ENCODE peak calls at places on chromosomes 11 and 22, in four cellular contexts. One of them, this sample, is unnamed.

GRCh38 chr22:24359452-24360120 is 67.8 kb upstream of the ADORA2A start:
- DNase-seq in stomach: no peak
- DNase-seq in tibial nerve: no peak
- DNase-seq in A549: no peak
- DNase-seq in this sample: no peak

GRCh38 chr11:116170526-116171120 is 602.2 kb downstream of the BUD13 start:
- DNase-seq in stomach: no peak
- DNase-seq in tibial nerve: no peak
- DNase-seq in A549: no peak
- DNase-seq in this sample: peak

GRCh38 chr11:66329165-66329673 is 7.0 kb downstream of the RIN1 start:
- DNase-seq in stomach: no peak
- DNase-seq in tibial nerve: no peak
- DNase-seq in A549: no peak
- DNase-seq in this sample: no peak

GRCh38 chr11:73321342-73322110 is 13.4 kb downstream of the ARHGEF17 start:
- DNase-seq in stomach: no peak
- DNase-seq in tibial nerve: no peak
- DNase-seq in A549: no peak
- DNase-seq in this sample: no peak

GRCh38 chr11:106087815-106088435 is 10.5 kb downstream of the AASDHPPT start:
- DNase-seq in stomach: peak
- DNase-seq in tibial nerve: peak
- DNase-seq in A549: no peak
- DNase-seq in this sample: peak

GRCh38 chr11:10304495-10305261 is at the start of gene ADM:
- DNase-seq in stomach: peak
- DNase-seq in tibial nerve: peak
- DNase-seq in A549: peak
- DNase-seq in this sample: peak

GRCh38 chr11:2440646-2441045 is 3.7 kb downstream of the TRPM5 start:
- DNase-seq in stomach: no peak
- DNase-seq in tibial nerve: no peak
- DNase-seq in A549: no peak
- DNase-seq in this sample: no peak

GRCh38 chr11:129613076-129613475 is 202.6 kb upstream of the TMEM45B start:
- DNase-seq in stomach: no peak
- DNase-seq in tibial nerve: no peak
- DNase-seq in A549: no peak
- DNase-seq in this sample: no peak

GRCh38 chr11:19367051-19367709 is 126.4 kb upstream of the E2F8 start:
- DNase-seq in stomach: no peak
- DNase-seq in tibial nerve: no peak
- DNase-seq in A549: no peak
- DNase-seq in this sample: no peak

GRCh38 chr11:102666331-102666957 is 39.1 kb downstream of the MMP27 start:
- DNase-seq in stomach: no peak
- DNase-seq in tibial nerve: no peak
- DNase-seq in A549: peak
- DNase-seq in this sample: peak

GRCh38 chr11:45704133-45704532 is 38.7 kb upstream of the CHST1 start:
- DNase-seq in stomach: no peak
- DNase-seq in tibial nerve: no peak
- DNase-seq in A549: no peak
- DNase-seq in this sample: no peak

GRCh38 chr11:119065369-119065768 is 2.2 kb upstream of the VPS11 start:
- DNase-seq in stomach: no peak
- DNase-seq in tibial nerve: no peak
- DNase-seq in A549: peak
- DNase-seq in this sample: peak

GRCh38 chr22:19773470-19774040 is 13.0 kb downstream of the TBX1 start:
- DNase-seq in stomach: no peak
- DNase-seq in tibial nerve: no peak
- DNase-seq in A549: no peak
- DNase-seq in this sample: no peak

GRCh38 chr22:46241397-46242007 is 8.6 kb downstream of the CDPF1 start:
- DNase-seq in stomach: no peak
- DNase-seq in tibial nerve: no peak
- DNase-seq in A549: no peak
- DNase-seq in this sample: peak

GRCh38 chr11:73397468-73398131 is 21.4 kb downstream of the RELT start:
- DNase-seq in stomach: no peak
- DNase-seq in tibial nerve: peak
- DNase-seq in A549: no peak
- DNase-seq in this sample: no peak

GRCh38 chr11:69828971-69829344 is 9.7 kb upstream of the FGF3 start:
- DNase-seq in stomach: no peak
- DNase-seq in tibial nerve: no peak
- DNase-seq in A549: no peak
- DNase-seq in this sample: no peak

GRCh38 chr22:29870574-29870973 is 12.4 kb upstream of the MTMR3 start:
- DNase-seq in stomach: no peak
- DNase-seq in tibial nerve: no peak
- DNase-seq in A549: no peak
- DNase-seq in this sample: no peak

GRCh38 chr11:135033545-135033944 is 621.5 kb upstream of the B3GAT1 start:
- DNase-seq in stomach: no peak
- DNase-seq in tibial nerve: no peak
- DNase-seq in A549: no peak
- DNase-seq in this sample: no peak

GRCh38 chr11:119854521-119854920 is 125.5 kb upstream of the NECTIN1 start:
- DNase-seq in stomach: peak
- DNase-seq in tibial nerve: no peak
- DNase-seq in A549: no peak
- DNase-seq in this sample: no peak

GRCh38 chr11:87767615-87768014 is 407.6 kb downstream of the RAB38 start:
- DNase-seq in stomach: no peak
- DNase-seq in tibial nerve: no peak
- DNase-seq in A549: no peak
- DNase-seq in this sample: no peak

GRCh38 chr11:113401718-113402117 is 14.1 kb downstream of the ANKK1 start:
- DNase-seq in stomach: peak
- DNase-seq in tibial nerve: no peak
- DNase-seq in A549: peak
- DNase-seq in this sample: no peak

GRCh38 chr11:2419638-2420501 is 19.3 kb downstream of the TSSC4 start:
- DNase-seq in stomach: peak
- DNase-seq in tibial nerve: peak
- DNase-seq in A549: peak
- DNase-seq in this sample: peak

GRCh38 chr22:20283674-20284066 is 15.6 kb upstream of the RTN4R start:
- DNase-seq in stomach: no peak
- DNase-seq in tibial nerve: no peak
- DNase-seq in A549: no peak
- DNase-seq in this sample: no peak

GRCh38 chr22:39731881-39732555 is 161.5 kb downstream of the CACNA1I start:
- DNase-seq in stomach: no peak
- DNase-seq in tibial nerve: no peak
- DNase-seq in A549: no peak
- DNase-seq in this sample: no peak

GRCh38 chr22:26581769-26582168 is 8.2 kb downstream of the TPST2 start:
- DNase-seq in stomach: no peak
- DNase-seq in tibial nerve: no peak
- DNase-seq in A549: no peak
- DNase-seq in this sample: peak

GRCh38 chr22:48858121-48858520 is 969.6 kb downstream of the BRD1 start:
- DNase-seq in stomach: no peak
- DNase-seq in tibial nerve: no peak
- DNase-seq in A549: no peak
- DNase-seq in this sample: no peak

GRCh38 chr11:113377606-113378005 is 10.0 kb upstream of the ANKK1 start:
- DNase-seq in stomach: no peak
- DNase-seq in tibial nerve: no peak
- DNase-seq in A549: no peak
- DNase-seq in this sample: no peak

GRCh38 chr11:67056640-67057409 is at the start of gene RHOD:
- DNase-seq in stomach: peak
- DNase-seq in tibial nerve: no peak
- DNase-seq in A549: no peak
- DNase-seq in this sample: no peak

GRCh38 chr11:61812736-61813411 is 3.9 kb downstream of the FADS1 start:
- DNase-seq in stomach: no peak
- DNase-seq in tibial nerve: no peak
- DNase-seq in A549: no peak
- DNase-seq in this sample: peak

GRCh38 chr22:43867839-43868652 is 5.7 kb upstream of the SULT4A1 start:
- DNase-seq in stomach: peak
- DNase-seq in tibial nerve: no peak
- DNase-seq in A549: peak
- DNase-seq in this sample: peak

GRCh38 chr11:97544401-97544800 is 1154.6 kb downstream of the JRKL start:
- DNase-seq in stomach: no peak
- DNase-seq in tibial nerve: no peak
- DNase-seq in A549: no peak
- DNase-seq in this sample: no peak

GRCh38 chr11:65132988-65133700 is 1.2 kb downstream of the SYVN1 start:
- DNase-seq in stomach: peak
- DNase-seq in tibial nerve: no peak
- DNase-seq in A549: peak
- DNase-seq in this sample: peak

GRCh38 chr11:106708348-106708747 is 309.9 kb downstream of the GUCY1A2 start:
- DNase-seq in stomach: no peak
- DNase-seq in tibial nerve: no peak
- DNase-seq in A549: no peak
- DNase-seq in this sample: no peak

GRCh38 chr11:93487032-93487483 is 56.1 kb downstream of the SMCO4 start:
- DNase-seq in stomach: no peak
- DNase-seq in tibial nerve: no peak
- DNase-seq in A549: no peak
- DNase-seq in this sample: no peak

GRCh38 chr22:47337161-47337621 is 574.7 kb downstream of the TBC1D22A start:
- DNase-seq in stomach: no peak
- DNase-seq in tibial nerve: no peak
- DNase-seq in A549: peak
- DNase-seq in this sample: no peak
- TF ChIP-seq POLR2A in stomach: no peak
- TF ChIP-seq POLR2A in tibial nerve: no peak
- TF ChIP-seq POLR2A in A549: no peak
- TF ChIP-seq POLR2A in this sample: no peak

DNA sequence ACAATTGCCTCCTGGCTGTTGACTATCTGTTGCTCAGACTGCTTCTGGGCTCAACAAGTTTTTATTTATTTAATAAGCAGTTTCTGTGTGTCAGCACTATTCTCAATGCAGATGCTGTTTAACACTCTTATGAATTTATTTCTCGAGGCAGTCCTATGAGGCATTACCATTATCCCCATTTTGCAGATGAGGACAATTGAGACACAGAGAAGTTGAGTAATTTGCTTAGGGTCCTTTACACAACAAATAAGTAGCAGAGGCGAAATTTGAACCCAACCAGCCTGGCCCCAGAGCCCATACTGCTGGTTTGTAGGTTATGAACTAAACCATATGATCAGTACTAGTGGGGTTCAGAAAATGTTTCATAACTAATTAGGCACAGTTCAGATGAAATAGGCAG is 58.7 kb downstream of the APIP start:
- DNase-seq in stomach: no peak
- DNase-seq in tibial nerve: no peak
- DNase-seq in A549: no peak
- DNase-seq in this sample: no peak
- TF ChIP-seq POLR2A in stomach: no peak
- TF ChIP-seq POLR2A in tibial nerve: no peak
- TF ChIP-seq POLR2A in A549: no peak
- TF ChIP-seq POLR2A in this sample: no peak

DNA sequence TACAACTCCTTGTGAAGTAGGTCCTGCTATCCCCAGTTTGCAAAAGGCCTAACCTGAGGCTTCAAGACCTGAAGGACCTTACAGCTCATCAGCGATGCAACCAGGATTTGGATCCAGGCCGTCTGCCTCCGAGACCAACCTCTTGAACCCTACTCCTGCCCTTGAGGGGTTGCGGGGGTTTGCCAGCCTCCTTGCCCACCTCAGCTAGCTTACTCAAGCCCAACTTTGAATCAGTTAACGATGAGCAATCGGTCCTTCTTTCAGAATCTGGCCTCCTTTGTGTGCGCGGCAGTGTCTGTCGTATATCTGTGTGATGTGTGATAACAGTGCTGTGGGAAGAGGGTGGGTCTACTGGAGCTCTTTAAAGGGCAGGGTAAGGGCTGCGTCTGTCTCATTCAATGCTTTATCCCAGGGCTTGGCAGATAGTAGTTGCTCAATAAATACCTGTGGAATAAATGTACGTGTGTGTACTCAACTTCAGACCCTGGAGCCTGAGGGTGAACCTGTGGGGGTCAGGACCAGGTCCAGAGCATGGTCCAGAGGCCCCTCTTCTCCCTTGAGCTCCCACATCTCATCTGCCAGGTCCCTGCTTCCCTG is 3.2 kb downstream of the CHRM1 start:
- DNase-seq in stomach: no peak
- DNase-seq in tibial nerve: no peak
- DNase-seq in A549: no peak
- DNase-seq in this sample: peak
- TF ChIP-seq POLR2A in stomach: no peak
- TF ChIP-seq POLR2A in tibial nerve: no peak
- TF ChIP-seq POLR2A in A549: no peak
- TF ChIP-seq POLR2A in this sample: no peak

GRCh38 chr11:207213-208176 is at the start of the genes BET1L and RIC8A:
- DNase-seq in stomach: peak
- DNase-seq in tibial nerve: peak
- DNase-seq in A549: peak
- DNase-seq in this sample: peak
- TF ChIP-seq POLR2A in stomach: no peak
- TF ChIP-seq POLR2A in tibial nerve: peak
- TF ChIP-seq POLR2A in A549: peak
- TF ChIP-seq POLR2A in this sample: peak

GRCh38 chr11:17410606-17411379 is 22.3 kb upstream of the KCNJ11 start:
- DNase-seq in stomach: peak
- DNase-seq in tibial nerve: no peak
- DNase-seq in A549: no peak
- DNase-seq in this sample: no peak
- TF ChIP-seq POLR2A in stomach: no peak
- TF ChIP-seq POLR2A in tibial nerve: no peak
- TF ChIP-seq POLR2A in A549: no peak
- TF ChIP-seq POLR2A in this sample: no peak

GRCh38 chr22:50627914-50628542 is at the start of gene ARSA:
- DNase-seq in stomach: peak
- DNase-seq in tibial nerve: peak
- DNase-seq in A549: no peak
- DNase-seq in this sample: peak
- TF ChIP-seq POLR2A in stomach: no peak
- TF ChIP-seq POLR2A in tibial nerve: no peak
- TF ChIP-seq POLR2A in A549: peak
- TF ChIP-seq POLR2A in this sample: no peak

GRCh38 chr11:72222907-72223614 is 1.5 kb upstream of the INPPL1 start:
- DNase-seq in stomach: peak
- DNase-seq in tibial nerve: peak
- DNase-seq in A549: peak
- DNase-seq in this sample: peak
- TF ChIP-seq POLR2A in stomach: no peak
- TF ChIP-seq POLR2A in tibial nerve: peak
- TF ChIP-seq POLR2A in A549: no peak
- TF ChIP-seq POLR2A in this sample: peak

This sample was measured in erythroblast.